ENCODE peak calls at places on chromosomes 12 and 14, in six cellular contexts. K, Q, J, H, Z and R are unnamed samples.

GRCh38 chr14:63542231-63542999 is 762 bp downstream of the PPP2R5E start:
- DNase-seq in K (peak; percentile 34), Q (peak; percentile 62), J (no peak), H (no peak), Z (peak; percentile 19), R (no peak)

GRCh38 chr12:80838708-80839107 is 99.0 kb downstream of the LIN7A start:
- DNase-seq in K (no peak), Q (no peak), J (no peak), H (no peak), Z (no peak), R (no peak)

GRCh38 chr14:58501214-58501816 is 73.8 kb downstream of the KIAA0586 start:
- DNase-seq in K (peak; percentile 12), Q (peak; percentile 37), J (peak; percentile 92), H (no peak), Z (no peak), R (no peak)

GRCh38 chr14:64955297-64955696 is 12.8 kb upstream of the GPX2 start:
- DNase-seq in K (no peak), Q (no peak), J (no peak), H (peak; percentile 19), Z (no peak), R (no peak)

GRCh38 chr12:94721173-94721572 is 70.8 kb upstream of the TMCC3 start:
- DNase-seq in K (no peak), Q (no peak), J (no peak), H (no peak), Z (no peak), R (no peak)

GRCh38 chr14:31057701-31058364 is 31.7 kb upstream of the STRN3 start:
- DNase-seq in K (no peak), Q (no peak), J (no peak), H (no peak), Z (no peak), R (no peak)

GRCh38 chr12:1594045-1594294 is 411 bp downstream of the FBXL14 start:
- DNase-seq in K (no peak), Q (peak; percentile 79), J (no peak), H (peak; percentile 88), Z (peak; percentile 48), R (peak; percentile 66)

GRCh38 chr12:20272801-20273200 is 95.5 kb upstream of the PDE3A start:
- DNase-seq in K (no peak), Q (no peak), J (peak; percentile 72), H (no peak), Z (no peak), R (no peak)

GRCh38 chr14:22084393-22085281 is 411.0 kb upstream of the OR4E1 start:
- DNase-seq in K (peak; percentile 15), Q (peak; percentile 27), J (peak; percentile 70), H (no peak), Z (no peak), R (no peak)

GRCh38 chr12:125004621-125005020 is 11.2 kb downstream of the BRI3BP start:
- DNase-seq in K (no peak), Q (no peak), J (no peak), H (no peak), Z (no peak), R (no peak)

GRCh38 chr14:32377046-32377445 is 47.9 kb downstream of the AKAP6 start:
- DNase-seq in K (no peak), Q (no peak), J (no peak), H (no peak), Z (no peak), R (no peak)

GRCh38 chr12:29146201-29146600 is 2.9 kb upstream of the FAR2 start:
- DNase-seq in K (no peak), Q (no peak), J (no peak), H (no peak), Z (no peak), R (no peak)

GRCh38 chr12:101698782-101699347 is 1.4 kb downstream of the CHPT1 start:
- DNase-seq in K (no peak), Q (peak; percentile 45), J (peak; percentile 25), H (no peak), Z (no peak), R (no peak)

GRCh38 chr14:38721822-38722431 is 381.1 kb downstream of the SEC23A start:
- DNase-seq in K (peak; percentile 69), Q (peak; percentile 4), J (peak; percentile 43), H (no peak), Z (peak; percentile 23), R (peak; percentile 73)

GRCh38 chr12:24025153-24025798 is 75.8 kb upstream of the SOX5 start:
- DNase-seq in K (no peak), Q (no peak), J (no peak), H (no peak), Z (no peak), R (no peak)

GRCh38 chr12:131671276-131671675 is 39.6 kb upstream of the SFSWAP start:
- DNase-seq in K (no peak), Q (no peak), J (no peak), H (no peak), Z (no peak), R (no peak)

GRCh38 chr12:51820721-51821422 is 27.6 kb downstream of the FIGNL2 start:
- DNase-seq in K (peak; percentile 72), Q (peak; percentile 97), J (no peak), H (peak; percentile 86), Z (peak; percentile 47), R (peak; percentile 66)

GRCh38 chr12:59620326-59620725 is 24.5 kb downstream of the SLC16A7 start:
- DNase-seq in K (no peak), Q (no peak), J (no peak), H (no peak), Z (no peak), R (no peak)

GRCh38 chr12:76420221-76420620 is 72.0 kb upstream of the BBS10 start:
- DNase-seq in K (no peak), Q (no peak), J (no peak), H (no peak), Z (no peak), R (no peak)

GRCh38 chr12:46136239-46136638 is 132.6 kb downstream of the SLC38A1 start:
- DNase-seq in K (no peak), Q (no peak), J (no peak), H (no peak), Z (no peak), R (no peak)

GRCh38 chr12:59041241-59042121 is 121.2 kb upstream of the LRIG3 start:
- DNase-seq in K (no peak), Q (no peak), J (peak; percentile 95), H (no peak), Z (no peak), R (no peak)

GRCh38 chr12:130161261-130162231 is 718 bp upstream of the FZD10 start:
- DNase-seq in K (no peak), Q (peak; percentile 58), J (no peak), H (peak; percentile 63), Z (no peak), R (peak; percentile 48)
- TF ChIP-seq CTCF in K (no peak), Q (no peak), J (no peak), H (no peak), Z (no peak), R (no peak)

GRCh38 chr12:15996254-15996653 is 85.1 kb downstream of the DERA start:
- DNase-seq in K (no peak), Q (no peak), J (peak; percentile 47), H (no peak), Z (no peak), R (no peak)
- TF ChIP-seq CTCF in K (no peak), Q (peak; percentile 20), J (no peak), H (no peak), Z (no peak), R (no peak)

GRCh38 chr14:102293784-102294183 is 11.2 kb downstream of the MOK start:
- DNase-seq in K (no peak), Q (no peak), J (peak; percentile 67), H (no peak), Z (no peak), R (no peak)

GRCh38 chr14:102292446-102292845 is 12.5 kb downstream of the MOK start:
- DNase-seq in K (no peak), Q (no peak), J (no peak), H (no peak), Z (no peak), R (no peak)

GRCh38 chr14:102297436-102298170 is 7.4 kb downstream of the MOK start:
- DNase-seq in K (no peak), Q (no peak), J (no peak), H (no peak), Z (no peak), R (no peak)

GRCh38 chr14:102295301-102295700 is 9.7 kb downstream of the MOK start:
- DNase-seq in K (no peak), Q (peak; percentile 50), J (peak; percentile 63), H (no peak), Z (no peak), R (no peak)
- TF ChIP-seq CTCF in K (no peak), Q (peak; percentile 38), J (peak; percentile 69), H (no peak), Z (peak; percentile 12), R (no peak)

GRCh38 chr14:67673451-67673850 is 981 bp downstream of the VTI1B start:
- DNase-seq in K (no peak), Q (no peak), J (peak; percentile 6), H (no peak), Z (no peak), R (no peak)

GRCh38 chr14:67675219-67675582 is 769 bp upstream of the VTI1B start:
- DNase-seq in K (no peak), Q (no peak), J (peak; percentile 3), H (no peak), Z (no peak), R (no peak)

GRCh38 chr14:67680121-67680602 is 5.7 kb upstream of the VTI1B start:
- DNase-seq in K (no peak), Q (no peak), J (peak; percentile 88), H (no peak), Z (no peak), R (no peak)

GRCh38 chr14:67674139-67674479 is 323 bp downstream of the VTI1B start:
- DNase-seq in K (peak; percentile 77), Q (peak; percentile 87), J (peak; percentile 30), H (peak; percentile 87), Z (peak; percentile 65), R (peak; percentile 60)

GRCh38 chr14:67674480-67675218 is at the start of gene VTI1B:
- DNase-seq in K (peak; percentile 82), Q (peak; percentile 94), J (peak; percentile 68), H (peak; percentile 93), Z (peak; percentile 62), R (peak; percentile 53)
- TF ChIP-seq CTCF in K (no peak), Q (peak; percentile 40), J (peak; percentile 25), H (no peak), Z (no peak), R (no peak)

DNA sequence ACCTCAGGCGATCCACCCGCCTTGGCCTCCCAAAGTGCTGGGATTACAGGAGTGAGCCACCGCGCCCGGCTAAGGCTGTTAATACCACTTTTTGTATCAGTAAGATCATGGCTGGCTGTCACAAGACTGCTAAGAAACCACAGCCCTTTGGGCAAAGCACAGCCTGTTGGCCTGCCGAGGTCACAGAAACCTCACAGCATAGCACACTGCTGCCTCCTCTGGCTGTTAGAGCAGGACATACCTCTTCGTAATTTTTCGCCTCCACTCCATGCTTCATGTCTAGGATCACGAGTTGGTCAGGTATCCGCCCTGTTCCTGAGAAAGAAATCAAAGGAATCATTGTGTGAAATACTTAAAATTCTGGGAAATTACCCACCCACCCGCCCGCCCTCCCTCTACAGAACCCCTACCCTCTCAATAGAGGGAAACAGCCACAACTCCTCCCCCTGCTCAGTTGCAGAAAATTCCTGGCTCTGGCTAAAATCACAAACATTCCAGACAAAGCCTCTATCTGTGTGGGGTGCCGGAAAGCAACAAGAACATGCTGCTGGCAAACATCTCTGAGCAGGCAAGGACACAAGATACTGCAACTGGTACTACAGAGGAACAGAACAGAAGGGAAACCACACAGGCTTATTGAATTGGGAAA is 20.7 kb upstream of the NEK9 start:
- DNase-seq in K (peak; percentile 58), Q (no peak), J (peak; percentile 87), H (peak; percentile 82), Z (peak; percentile 17), R (no peak)
- TF ChIP-seq CTCF in K (no peak), Q (no peak), J (peak; percentile 66), H (peak; percentile 53), Z (peak; percentile 50), R (no peak)

GRCh38 chr12:67222302-67222701 is 46.9 kb upstream of the CAND1 start:
- DNase-seq in K (peak; percentile 12), Q (no peak), J (peak; percentile 7), H (no peak), Z (no peak), R (no peak)
- TF ChIP-seq CTCF in K (peak; percentile 57), Q (peak; percentile 30), J (peak; percentile 29), H (no peak), Z (peak; percentile 56), R (peak; percentile 27)